ENCODE peak calls at places on chromosomes 13 and 19, in seven cellular contexts. One of them, this sample, is unnamed.

GRCh38 chr13:49789961-49790360 is 2.5 kb downstream of the KPNA3 start:
- DNase-seq in stomach: no peak
- DNase-seq in memory B cell: no peak
- DNase-seq in RPMI7951: no peak
- DNase-seq in T-cell: no peak
- DNase-seq in left colon: no peak
- DNase-seq in activated naive CD8-positive, alpha-beta T cell treated with anti-CD3 and anti-CD28 coated beads for 36 hours: no peak
- DNase-seq in this sample: no peak

GRCh38 chr13:46607768-46608553 is 55.0 kb downstream of the LRCH1 start:
- DNase-seq in stomach: no peak
- DNase-seq in memory B cell: no peak
- DNase-seq in RPMI7951: no peak
- DNase-seq in T-cell: no peak
- DNase-seq in left colon: no peak
- DNase-seq in activated naive CD8-positive, alpha-beta T cell treated with anti-CD3 and anti-CD28 coated beads for 36 hours: peak; percentile 29
- DNase-seq in this sample: no peak

GRCh38 chr13:71979616-71980015 is 112.6 kb upstream of the DACH1 start:
- DNase-seq in stomach: no peak
- DNase-seq in memory B cell: no peak
- DNase-seq in RPMI7951: no peak
- DNase-seq in T-cell: no peak
- DNase-seq in left colon: no peak
- DNase-seq in activated naive CD8-positive, alpha-beta T cell treated with anti-CD3 and anti-CD28 coated beads for 36 hours: no peak
- DNase-seq in this sample: no peak

GRCh38 chr13:98942997-98943396 is 34.9 kb downstream of the DOCK9 start:
- DNase-seq in stomach: no peak
- DNase-seq in memory B cell: no peak
- DNase-seq in RPMI7951: no peak
- DNase-seq in T-cell: no peak
- DNase-seq in left colon: no peak
- DNase-seq in activated naive CD8-positive, alpha-beta T cell treated with anti-CD3 and anti-CD28 coated beads for 36 hours: no peak
- DNase-seq in this sample: no peak

GRCh38 chr13:25719666-25720065 is 332.1 kb downstream of the SHISA2 start:
- DNase-seq in stomach: no peak
- DNase-seq in memory B cell: no peak
- DNase-seq in RPMI7951: no peak
- DNase-seq in T-cell: no peak
- DNase-seq in left colon: no peak
- DNase-seq in activated naive CD8-positive, alpha-beta T cell treated with anti-CD3 and anti-CD28 coated beads for 36 hours: no peak
- DNase-seq in this sample: no peak

GRCh38 chr13:98443329-98443728 is 133.6 kb downstream of the STK24 start:
- DNase-seq in stomach: no peak
- DNase-seq in memory B cell: no peak
- DNase-seq in RPMI7951: peak; percentile 70
- DNase-seq in T-cell: no peak
- DNase-seq in left colon: no peak
- DNase-seq in activated naive CD8-positive, alpha-beta T cell treated with anti-CD3 and anti-CD28 coated beads for 36 hours: no peak
- DNase-seq in this sample: no peak

GRCh38 chr13:19604306-19604705 is 29.2 kb upstream of the MPHOSPH8 start:
- DNase-seq in stomach: no peak
- DNase-seq in memory B cell: no peak
- DNase-seq in RPMI7951: no peak
- DNase-seq in T-cell: no peak
- DNase-seq in left colon: no peak
- DNase-seq in activated naive CD8-positive, alpha-beta T cell treated with anti-CD3 and anti-CD28 coated beads for 36 hours: no peak
- DNase-seq in this sample: no peak

GRCh38 chr13:50365683-50366391 is 350.6 kb downstream of the KCNRG start:
- DNase-seq in stomach: no peak
- DNase-seq in memory B cell: peak; percentile 23
- DNase-seq in RPMI7951: peak; percentile 62
- DNase-seq in T-cell: peak; percentile 10
- DNase-seq in left colon: no peak
- DNase-seq in activated naive CD8-positive, alpha-beta T cell treated with anti-CD3 and anti-CD28 coated beads for 36 hours: peak; percentile 47
- DNase-seq in this sample: no peak

GRCh38 chr13:35014606-35015005 is 72.5 kb downstream of the NBEA start:
- DNase-seq in stomach: no peak
- DNase-seq in memory B cell: no peak
- DNase-seq in RPMI7951: no peak
- DNase-seq in T-cell: no peak
- DNase-seq in left colon: no peak
- DNase-seq in activated naive CD8-positive, alpha-beta T cell treated with anti-CD3 and anti-CD28 coated beads for 36 hours: no peak
- DNase-seq in this sample: no peak

GRCh38 chr19:17616961-17617806 is 61.7 kb downstream of the COLGALT1 start:
- DNase-seq in stomach: no peak
- DNase-seq in memory B cell: no peak
- DNase-seq in RPMI7951: peak; percentile 25
- DNase-seq in T-cell: no peak
- DNase-seq in left colon: no peak
- DNase-seq in activated naive CD8-positive, alpha-beta T cell treated with anti-CD3 and anti-CD28 coated beads for 36 hours: no peak
- DNase-seq in this sample: peak; percentile 77

GRCh38 chr19:35088514-35088913 is 27.1 kb upstream of the FXYD3 start:
- DNase-seq in stomach: no peak
- DNase-seq in memory B cell: no peak
- DNase-seq in RPMI7951: peak; percentile 96
- DNase-seq in T-cell: no peak
- DNase-seq in left colon: no peak
- DNase-seq in activated naive CD8-positive, alpha-beta T cell treated with anti-CD3 and anti-CD28 coated beads for 36 hours: no peak
- DNase-seq in this sample: no peak

GRCh38 chr13:98450495-98451167 is 126.3 kb downstream of the STK24 start:
- DNase-seq in stomach: no peak
- DNase-seq in memory B cell: no peak
- DNase-seq in RPMI7951: no peak
- DNase-seq in T-cell: no peak
- DNase-seq in left colon: no peak
- DNase-seq in activated naive CD8-positive, alpha-beta T cell treated with anti-CD3 and anti-CD28 coated beads for 36 hours: no peak
- DNase-seq in this sample: no peak

This sample was measured in GM20000.